ENCODE peak calls at places on chromosomes 12 and 14, in four cellular contexts. G is GM23248, Z is heart right ventricle, N is gastrocnemius medialis. Q is an unnamed sample. For H3K9me3 and H3K4me1, the result is how much of the 10 kb centered on the place peaks cover.

GRCh38 chr14:51219473-51220448 is 20.3 kb upstream of the TMX1 start:
- DNase-seq in G (peak), Z (no peak), N (no peak), Q (no peak)

GRCh38 chr14:64502476-64503183 is 1.0 kb downstream of the ZBTB25 start:
- DNase-seq in Z (no peak), G (no peak), N (no peak), Q (peak)

GRCh38 chr12:30047499-30048262 is 263.9 kb upstream of the TMTC1 start:
- DNase-seq in G (peak), N (no peak), Z (no peak), Q (peak)

GRCh38 chr12:54301428-54302045 is 722 bp upstream of the NFE2 start:
- DNase-seq in G (no peak), Z (no peak), N (no peak), Q (no peak)

GRCh38 chr14:92600318-92601053 is 86.9 kb downstream of the RIN3 start:
- DNase-seq in N (no peak), G (peak), Z (no peak), Q (no peak)

GRCh38 chr14:52473557-52473956 is 78.7 kb downstream of the TXNDC16 start:
- DNase-seq in G (peak), Z (no peak), N (no peak), Q (peak)

GRCh38 chr12:113875681-113876080 is 90.4 kb downstream of the RBM19 start:
- DNase-seq in G (no peak), N (no peak), Z (no peak), Q (no peak)

GRCh38 chr12:72274926-72275325 is 2.8 kb downstream of the TRHDE start:
- DNase-seq in Z (no peak), G (peak), N (no peak), Q (no peak)

GRCh38 chr12:110247340-110248095 is 33.5 kb upstream of the ATP2A2 start:
- DNase-seq in G (no peak), N (peak), Z (peak), Q (peak)

GRCh38 chr12:45655186-45655585 is 74.3 kb upstream of the ARID2 start:
- DNase-seq in N (no peak), G (no peak), Z (no peak), Q (peak)

GRCh38 chr12:119802472-119802871 is 74.6 kb downstream of the CIT start:
- DNase-seq in N (peak), G (peak), Z (peak), Q (no peak)

GRCh38 chr14:91862417-91862816 is 4.9 kb downstream of the TC2N start:
- DNase-seq in Z (no peak), G (no peak), N (no peak), Q (no peak)

GRCh38 chr14:92586001-92586947 is 72.7 kb downstream of the RIN3 start:
- DNase-seq in Z (no peak), N (no peak), G (peak), Q (no peak)

GRCh38 chr12:108055135-108055534 is 74.0 kb upstream of the WSCD2 start:
- DNase-seq in N (no peak), Z (no peak), G (no peak), Q (no peak)

GRCh38 chr12:124633269-124633953 is 66.0 kb upstream of the NCOR2 start:
- DNase-seq in G (peak), Z (no peak), N (no peak), Q (no peak)

GRCh38 chr12:14614704-14615121 is 47.0 kb upstream of the PLBD1 start:
- DNase-seq in G (no peak), N (no peak), Z (no peak), Q (no peak)

GRCh38 chr12:113298861-113299545 is 35.9 kb downstream of the SLC8B1 start:
- DNase-seq in G (peak), N (peak), Z (peak), Q (no peak)

GRCh38 chr14:88312262-88312661 is 10.8 kb downstream of the KCNK10 start:
- DNase-seq in G (no peak), Z (no peak), N (no peak), Q (no peak)

GRCh38 chr12:15013634-15014169 is 40.9 kb downstream of the PDE6H start:
- DNase-seq in G (no peak), N (no peak), Z (no peak), Q (no peak)

GRCh38 chr14:100030441-100031153 is 34.6 kb upstream of the EVL start:
- DNase-seq in G (peak), Z (no peak), N (no peak), Q (no peak)

GRCh38 chr14:106694638-106695393 is 1168.4 kb downstream of the TMEM121 start:
- DNase-seq in Z (peak), G (no peak), N (no peak), Q (peak)

GRCh38 chr12:47989023-47989417 is 15.3 kb downstream of the COL2A1 start:
- DNase-seq in G (no peak), Z (no peak), N (no peak), Q (no peak)

GRCh38 chr12:53696285-53696654 is 20.4 kb upstream of the ATP5MC2 start:
- DNase-seq in Z (no peak), G (peak), N (peak), Q (peak)

GRCh38 chr12:70919597-70920035 is 922 bp downstream of the PTPRR start:
- DNase-seq in N (no peak), Z (no peak), G (peak), Q (peak)

GRCh38 chr14:64643709-64644108 is 60.5 kb upstream of the PLEKHG3 start:
- DNase-seq in Z (no peak), N (no peak), G (no peak), Q (no peak)

GRCh38 chr14:85701763-85702162 is 171.8 kb downstream of the FLRT2 start:
- DNase-seq in N (no peak), Z (no peak), G (no peak), Q (no peak)

GRCh38 chr12:113149361-113150150 is at the start of gene CFAP73:
- DNase-seq in Z (peak), N (no peak), G (peak), Q (peak)

GRCh38 chr12:54388214-54389138 is 3.9 kb upstream of the ZNF385A start:
- DNase-seq in Z (no peak), N (no peak), G (no peak), Q (no peak)

GRCh38 chr14:22900088-22900799 is 17.2 kb downstream of the REM2 start:
- DNase-seq in G (peak), N (no peak), Z (no peak), Q (peak)

GRCh38 chr14:101173698-101174521 is 270.4 kb upstream of the RTL1 start:
- DNase-seq in N (no peak), G (no peak), Z (no peak), Q (no peak)

GRCh38 chr12:67705394-67706370 is 57.1 kb downstream of the DYRK2 start:
- DNase-seq in N (peak), G (peak), Z (no peak), Q (peak)

GRCh38 chr14:94029250-94029649 is 3.1 kb downstream of the OTUB2 start:
- DNase-seq in G (no peak), N (no peak), Z (no peak), Q (no peak)

GRCh38 chr12:247271-247670 is 15.4 kb downstream of the SLC6A13 start:
- DNase-seq in N (no peak), Z (no peak), G (no peak), Q (no peak)

GRCh38 chr12:104582739-104583138 is 126.0 kb downstream of the CHST11 start:
- DNase-seq in G (no peak), N (no peak), Z (no peak), Q (no peak)

GRCh38 chr12:93098077-93098476 is 169.0 kb upstream of the EEA1 start:
- DNase-seq in G (peak), Z (no peak), N (no peak), Q (peak)

GRCh38 chr12:101777476-101777875 is 38.2 kb upstream of the SYCP3 start:
- DNase-seq in G (no peak), N (no peak), Z (no peak), Q (no peak)

GRCh38 chr14:51568366-51568765 is 83.3 kb upstream of the FRMD6 start:
- DNase-seq in G (no peak), N (no peak), Z (no peak), Q (no peak)

GRCh38 chr12:28568709-28569108 is 378.5 kb downstream of the CCDC91 start:
- DNase-seq in G (peak), Z (no peak), N (no peak), Q (no peak)

GRCh38 chr12:22860926-22861325 is 236.0 kb downstream of the ETNK1 start:
- DNase-seq in N (no peak), Z (no peak), G (no peak), Q (no peak)

DNA sequence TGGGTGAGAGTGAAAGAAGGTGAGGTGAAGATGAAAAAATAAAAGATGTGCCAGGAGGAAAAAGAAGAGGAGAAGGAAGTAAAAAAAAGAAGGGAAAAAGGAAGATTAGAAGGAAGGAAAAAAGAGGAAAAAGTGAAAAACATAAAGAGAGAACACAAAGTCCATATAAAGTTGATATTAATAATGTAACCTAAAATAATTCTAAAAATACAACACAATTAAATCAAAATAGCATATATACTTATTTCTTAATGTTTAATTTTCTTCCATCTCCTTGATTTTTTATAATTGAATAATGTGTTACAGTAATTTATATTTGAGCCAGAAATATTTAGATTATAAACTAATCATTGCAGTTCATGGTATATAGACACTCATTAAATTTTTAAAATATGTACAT is 124.4 kb upstream of the NOVA1 start:
- DNase-seq in Z (no peak), N (no peak), G (no peak), Q (no peak)
- H3K9me3 ChIP-seq in Z (under half), N (under half), G (under half), Q (under half)

GRCh38 chr12:76549131-76549530 is 10.4 kb downstream of the OSBPL8 start:
- DNase-seq in N (no peak), Z (no peak), G (peak), Q (no peak)
- H3K4me1 ChIP-seq in N (half or more), Z (under half), G (under half), Q (under half)

DNA sequence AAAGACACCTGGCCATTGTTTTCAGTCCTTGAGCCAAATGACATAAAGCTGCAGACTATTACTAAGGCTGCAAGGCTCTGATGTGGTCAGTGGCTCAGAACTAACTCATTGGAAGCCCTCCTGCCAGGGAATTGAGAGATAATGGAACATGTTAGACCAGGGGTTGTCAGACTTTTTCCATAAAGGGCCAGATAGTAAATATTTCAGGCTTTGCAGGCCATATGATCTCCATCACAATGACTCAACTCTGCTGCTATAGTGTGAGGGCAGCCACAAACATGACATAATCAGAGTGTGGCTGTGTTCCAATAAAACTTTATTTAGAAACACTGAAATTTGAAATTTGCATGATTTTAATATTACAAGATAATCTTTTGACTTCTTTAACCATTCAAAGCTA is 140.3 kb downstream of the TMEM30B start:
- DNase-seq in G (peak), Z (no peak), N (no peak), Q (no peak)
- H3K9me3 ChIP-seq in G (under half), Z (under half), N (under half), Q (under half)

GRCh38 chr14:104592785-104593184 is 11.8 kb downstream of the TMEM179 start:
- DNase-seq in Z (peak), N (no peak), G (no peak), Q (no peak)
- H3K4me1 ChIP-seq in Z (under half), N (under half), G (under half), Q (under half)

GRCh38 chr12:34605955-34606748 is 583.9 kb downstream of the ALG10 start:
- DNase-seq in Z (no peak), G (no peak), N (no peak), Q (no peak)

GRCh38 chr12:34603382-34604035 is 581.2 kb downstream of the ALG10 start:
- DNase-seq in N (no peak), G (no peak), Z (no peak), Q (no peak)

GRCh38 chr12:34605510-34605887 is 583.2 kb downstream of the ALG10 start:
- DNase-seq in Z (no peak), N (no peak), G (no peak), Q (no peak)

GRCh38 chr12:34604227-34604626 is 581.9 kb downstream of the ALG10 start:
- DNase-seq in N (no peak), Z (no peak), G (no peak), Q (no peak)

DNA sequence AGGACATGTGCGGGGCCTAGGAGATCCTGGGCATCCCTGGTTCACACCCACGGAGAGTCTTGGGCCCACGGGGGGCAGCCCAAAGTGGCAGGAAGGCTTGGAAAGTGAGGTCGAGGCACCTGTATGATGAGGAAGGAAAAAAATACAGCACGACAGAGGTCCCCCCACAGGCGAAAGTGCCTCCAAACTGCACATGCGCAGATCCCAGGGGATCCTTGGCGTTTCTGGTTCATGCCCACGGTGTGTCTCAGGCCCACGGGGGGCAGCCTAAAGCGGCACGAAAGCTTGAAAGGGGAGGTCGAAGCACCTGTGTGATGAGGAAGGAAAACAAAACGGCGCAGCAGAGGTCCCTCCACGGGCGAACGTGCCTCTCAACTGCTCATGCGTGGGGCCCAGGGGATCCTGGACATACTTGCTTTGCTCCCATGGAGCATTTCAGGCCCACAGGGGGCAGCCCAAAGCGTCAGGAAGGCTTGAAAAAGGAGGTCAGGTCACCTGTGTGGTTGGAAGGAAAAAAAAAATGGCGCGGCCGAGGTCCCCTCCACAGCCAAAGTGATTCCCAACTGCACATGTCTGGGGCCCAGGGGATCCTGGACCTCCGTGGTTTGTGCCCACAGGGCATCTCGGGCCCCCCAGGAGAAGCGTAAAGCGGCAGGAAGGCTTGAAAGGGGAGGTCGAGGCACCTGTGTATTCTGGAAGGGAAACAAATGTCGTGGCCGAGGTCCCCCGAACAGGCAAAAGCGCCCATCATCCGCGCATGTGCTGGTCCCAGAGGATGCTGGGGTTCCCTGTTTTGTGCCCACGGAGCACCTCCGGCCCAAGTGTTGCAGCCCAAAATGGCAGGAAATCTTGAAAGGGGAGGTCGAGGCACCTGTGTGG is 582.6 kb downstream of the ALG10 start:
- DNase-seq in G (no peak), Z (no peak), N (no peak), Q (no peak)
- H3K9me3 ChIP-seq in G (under half), Z (under half), N (under half), Q (under half)

GRCh38 chr14:77123381-77124344 is 17.9 kb downstream of the ZDHHC22 start:
- DNase-seq in Z (peak), N (peak), G (no peak), Q (no peak)
- H3K4me1 ChIP-seq in Z (under half), N (half or more), G (under half), Q (under half)

GRCh38 chr14:40684328-40684727 is 922.3 kb upstream of the LRFN5 start:
- DNase-seq in G (no peak), N (no peak), Z (no peak), Q (no peak)
- H3K9me3 ChIP-seq in G (under half), N (under half), Z (under half), Q (under half)

GRCh38 chr12:2297658-2298057 is 244.9 kb downstream of the CACNA1C start:
- DNase-seq in N (no peak), Z (no peak), G (no peak), Q (no peak)

GRCh38 chr12:2298556-2299195 is 245.9 kb downstream of the CACNA1C start:
- DNase-seq in N (no peak), G (no peak), Z (no peak), Q (no peak)

GRCh38 chr12:2300886-2301285 is 248.1 kb downstream of the CACNA1C start:
- DNase-seq in N (no peak), G (no peak), Z (no peak), Q (no peak)

GRCh38 chr12:2300168-2300567 is 247.4 kb downstream of the CACNA1C start:
- DNase-seq in G (no peak), N (no peak), Z (no peak), Q (no peak)

GRCh38 chr12:2299207-2299606 is 246.4 kb downstream of the CACNA1C start:
- DNase-seq in N (no peak), Z (no peak), G (no peak), Q (no peak)
- H3K4me1 ChIP-seq in N (under half), Z (under half), G (half or more), Q (under half)

GRCh38 chr12:34373926-34374325 is 351.6 kb downstream of the ALG10 start:
- DNase-seq in N (no peak), G (no peak), Z (no peak), Q (no peak)

GRCh38 chr12:34372003-34372402 is 349.7 kb downstream of the ALG10 start:
- DNase-seq in G (no peak), N (no peak), Z (no peak), Q (no peak)

GRCh38 chr12:34379142-34379541 is 356.8 kb downstream of the ALG10 start:
- DNase-seq in Z (no peak), N (no peak), G (no peak), Q (no peak)

GRCh38 chr12:34376133-34376799 is 354.0 kb downstream of the ALG10 start:
- DNase-seq in G (no peak), Z (no peak), N (no peak), Q (no peak)

GRCh38 chr12:34377243-34378035 is 355.1 kb downstream of the ALG10 start:
- DNase-seq in N (no peak), Z (no peak), G (no peak), Q (no peak)
- H3K9me3 ChIP-seq in N (under half), Z (under half), G (under half), Q (under half)

GRCh38 chr14:74518221-74518620 is 24.7 kb downstream of the ISCA2 start:
- DNase-seq in G (no peak), Z (no peak), N (no peak), Q (no peak)

GRCh38 chr14:74514471-74514932 is 20.9 kb downstream of the ISCA2 start:
- DNase-seq in G (peak), Z (no peak), N (no peak), Q (no peak)

GRCh38 chr14:74515891-74516412 is 22.4 kb downstream of the ISCA2 start:
- DNase-seq in N (no peak), G (no peak), Z (no peak), Q (no peak)

GRCh38 chr14:74517731-74518130 is 24.2 kb downstream of the ISCA2 start:
- DNase-seq in G (no peak), Z (no peak), N (no peak), Q (no peak)

GRCh38 chr14:74516451-74517155 is 23.0 kb downstream of the ISCA2 start:
- DNase-seq in Z (no peak), N (no peak), G (peak), Q (no peak)
- H3K4me1 ChIP-seq in Z (under half), N (under half), G (under half), Q (under half)